ENCODE peak calls at places on chromosome 20, in ten cellular contexts. M is RWPE1; Z is IMR-90; D is A549; H is progenitor cell of endocrine pancreas; K is AG04450; S is CD8-positive, alpha-beta T cell; C is heart left ventricle; F is fibroblast of pulmonary artery; L is neural crest cell. G is an unnamed sample.
A peak's percentile ranks its signal among the peaks of the same experiment; 100 is the strongest.

GRCh38 chr20:2867081-2867860 is 6.0 kb upstream of the PTPRA start:
- DNase-seq in M (no peak), Z (no peak), D (no peak), H (no peak), K (no peak), S (no peak), C (no peak), F (no peak), L (no peak), G (no peak)

GRCh38 chr20:48721324-48722001 is 106.3 kb downstream of the PREX1 start:
- DNase-seq in M (no peak), Z (no peak), D (no peak), H (no peak), K (no peak), S (no peak), C (no peak), F (no peak), L (no peak), G (no peak)

GRCh38 chr20:14498809-14499208 is 161.4 kb upstream of the FLRT3 start:
- DNase-seq in M (no peak), Z (no peak), D (no peak), H (no peak), K (no peak), S (no peak), C (no peak), F (no peak), L (no peak), G (no peak)

GRCh38 chr20:51463560-51463959 is 79.0 kb downstream of the NFATC2 start:
- DNase-seq in M (no peak), Z (no peak), D (no peak), H (no peak), K (no peak), S (no peak), C (no peak), F (no peak), L (no peak), G (no peak)

GRCh38 chr20:46894579-46894958 is at the start of gene EYA2:
- DNase-seq in M (no peak), Z (peak; percentile 25), D (peak; percentile 28), H (peak; percentile 14), K (no peak), S (no peak), C (peak; percentile 63), F (no peak), L (peak; percentile 17), G (no peak)

GRCh38 chr20:37414133-37414532 is 68.2 kb downstream of the SRC start:
- DNase-seq in M (no peak), Z (no peak), D (no peak), H (no peak), K (no peak), S (no peak), C (no peak), F (no peak), L (no peak), G (no peak)

GRCh38 chr20:14451458-14451857 is 114.0 kb upstream of the FLRT3 start:
- DNase-seq in M (no peak), Z (no peak), D (no peak), H (no peak), K (no peak), S (no peak), C (no peak), F (no peak), L (no peak), G (no peak)

GRCh38 chr20:14644698-14645097 is 307.3 kb upstream of the FLRT3 start:
- DNase-seq in M (no peak), Z (no peak), D (no peak), H (no peak), K (no peak), S (no peak), C (no peak), F (no peak), L (no peak), G (no peak)

GRCh38 chr20:59253325-59253724 is 47.1 kb upstream of the EDN3 start:
- DNase-seq in M (no peak), Z (no peak), D (no peak), H (no peak), K (no peak), S (peak; percentile 44), C (no peak), F (no peak), L (no peak), G (no peak)

GRCh38 chr20:57399587-57400261 is 8.5 kb downstream of the RBM38 start:
- DNase-seq in M (no peak), Z (peak; percentile 16), D (no peak), H (no peak), K (no peak), S (peak; percentile 42), C (peak; percentile 68), F (no peak), L (no peak), G (no peak)

DNA sequence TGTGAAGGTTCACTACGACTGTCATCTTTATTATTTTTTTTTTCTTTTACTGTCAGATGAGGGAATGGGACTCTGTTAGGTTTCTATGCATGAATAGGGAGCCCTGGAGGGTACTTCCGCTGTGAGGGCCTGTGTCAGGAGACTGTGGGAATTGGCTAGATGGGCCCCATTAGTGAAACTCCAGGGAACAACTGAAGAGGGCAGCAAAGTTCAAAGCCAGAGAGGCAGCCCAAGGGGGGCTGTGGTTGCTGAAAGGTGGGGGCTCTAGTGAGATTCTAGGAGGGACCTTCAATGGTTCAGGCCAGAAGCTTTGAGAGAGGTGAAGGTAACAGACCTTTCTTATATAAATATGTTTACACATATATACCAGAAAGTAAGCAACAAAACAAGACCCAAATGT is 13.2 kb upstream of the EPB41L1 start:
- DNase-seq in M (no peak), Z (no peak), D (no peak), H (no peak), K (no peak), S (no peak), C (no peak), F (no peak), L (no peak), G (no peak)
- TF ChIP-seq CTCF in M (no peak), Z (peak; percentile 3), D (peak; percentile 8), H (no peak), K (no peak), S (no peak), C (no peak), F (no peak), L (no peak), G (no peak)

GRCh38 chr20:53647286-53647821 is 53.7 kb upstream of the ZNF217 start:
- DNase-seq in M (no peak), Z (no peak), D (no peak), H (no peak), K (no peak), S (no peak), C (no peak), F (no peak), L (no peak), G (no peak)
- TF ChIP-seq CTCF in M (no peak), Z (no peak), D (no peak), H (no peak), K (no peak), S (no peak), C (no peak), F (no peak), L (no peak), G (no peak)

GRCh38 chr20:4027590-4028265 is 12.4 kb upstream of the RNF24 start:
- DNase-seq in M (no peak), Z (no peak), D (no peak), H (no peak), K (no peak), S (no peak), C (no peak), F (no peak), L (no peak), G (no peak)

GRCh38 chr20:4025125-4025524 is 9.8 kb upstream of the RNF24 start:
- DNase-seq in M (no peak), Z (no peak), D (no peak), H (no peak), K (no peak), S (no peak), C (no peak), F (no peak), L (no peak), G (no peak)

GRCh38 chr20:4022386-4023350 is 7.3 kb upstream of the RNF24 start:
- DNase-seq in M (no peak), Z (no peak), D (no peak), H (no peak), K (no peak), S (no peak), C (no peak), F (no peak), L (no peak), G (no peak)

GRCh38 chr20:4025679-4026078 is 10.3 kb upstream of the RNF24 start:
- DNase-seq in M (no peak), Z (no peak), D (no peak), H (no peak), K (no peak), S (no peak), C (no peak), F (no peak), L (no peak), G (no peak)

DNA sequence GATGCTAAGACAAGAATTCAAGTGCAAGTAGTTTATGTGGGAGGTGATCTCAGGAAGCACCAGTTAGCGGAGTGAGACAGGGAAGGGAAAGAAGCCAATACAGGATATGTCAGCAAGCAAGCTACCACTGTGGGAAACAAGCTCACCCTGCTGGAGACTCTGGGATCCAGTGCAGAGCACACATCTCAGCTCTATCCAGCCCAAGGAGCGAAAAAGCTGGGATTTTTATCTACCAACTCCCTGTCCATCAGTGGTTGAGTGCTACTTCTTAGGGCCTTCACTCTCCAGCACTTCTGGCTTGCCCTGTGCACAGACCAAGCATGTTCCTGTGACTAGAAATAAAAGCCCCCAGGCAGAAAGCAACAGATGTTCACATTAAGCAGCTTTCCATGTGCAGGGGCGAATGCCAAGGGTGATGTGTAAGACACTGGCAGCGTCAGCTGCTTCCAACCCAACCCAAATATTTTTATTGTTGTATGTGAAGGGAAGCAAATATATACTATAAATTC is 10.8 kb upstream of the RNF24 start:
- DNase-seq in M (peak; percentile 73), Z (peak; percentile 88), D (no peak), H (no peak), K (peak; percentile 68), S (no peak), C (no peak), F (peak; percentile 94), L (no peak), G (no peak)
- TF ChIP-seq CTCF in M (no peak), Z (peak; percentile 52), D (no peak), H (peak; percentile 12), K (peak; percentile 69), S (no peak), C (peak; percentile 12), F (peak; percentile 82), L (peak; percentile 15), G (peak; percentile 24)

DNA sequence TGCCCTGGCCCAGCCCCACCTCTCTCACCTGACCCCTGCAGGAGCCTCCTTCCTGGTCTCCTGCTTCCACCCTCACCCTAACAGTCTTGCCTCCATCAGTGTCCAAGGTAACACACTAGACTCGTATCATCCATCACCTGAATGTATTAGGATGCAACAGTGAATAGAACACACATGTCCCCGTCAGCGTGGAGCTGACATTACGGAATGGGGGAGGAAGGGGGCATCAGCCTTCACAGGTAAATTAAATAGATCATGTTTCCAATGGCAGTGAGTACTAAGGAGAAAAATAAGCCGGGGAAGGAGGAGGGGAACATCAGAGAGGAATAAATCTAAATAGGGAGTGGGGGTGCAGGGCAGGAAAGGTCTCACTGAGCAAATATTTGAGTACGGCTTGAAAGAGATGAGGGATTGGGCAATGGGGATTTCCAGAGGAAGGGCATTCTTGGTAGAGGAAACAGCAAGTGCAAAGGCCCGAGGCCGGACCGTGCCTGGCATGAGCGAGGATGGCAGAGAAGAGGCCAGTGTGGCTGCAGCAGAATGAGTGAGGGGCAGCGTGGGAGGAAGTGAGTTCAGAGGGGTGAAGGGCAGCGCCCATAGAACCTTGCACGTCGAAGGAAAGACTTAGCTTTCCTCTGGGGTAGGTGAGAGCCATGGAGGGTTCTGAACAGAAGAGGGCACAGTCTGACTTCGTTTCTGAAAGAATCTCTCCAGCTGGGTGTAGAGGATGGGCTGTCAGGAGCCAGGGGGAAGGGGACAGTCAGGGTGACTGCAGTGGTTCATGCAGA is 110.1 kb upstream of the PTPN1 start:
- DNase-seq in M (no peak), Z (peak; percentile 60), D (peak; percentile 74), H (no peak), K (no peak), S (no peak), C (no peak), F (peak; percentile 63), L (no peak), G (no peak)
- TF ChIP-seq CTCF in M (no peak), Z (peak; percentile 3), D (peak; percentile 43), H (no peak), K (no peak), S (no peak), C (no peak), F (no peak), L (no peak), G (peak; percentile 5)